ENCODE peak calls at places on chromosomes 6 and 20, in nine cellular contexts. E is HCT116, P is tibial artery, O is SJSA1, C is breast epithelium, M is foreskin fibroblast, T is BJ, L is adrenal gland, Q is OCI-LY7. U is an unnamed sample.

GRCh38 chr6:81988446-81988845 is 236.0 kb upstream of the TENT5A start:
- DNase-seq in E (no peak), P (no peak), O (no peak), C (no peak), M (no peak), T (no peak), L (no peak), Q (no peak), U (no peak)

GRCh38 chr20:35015863-35016193 is 60.2 kb downstream of the MYH7B start:
- DNase-seq in E (no peak), P (no peak), O (no peak), C (no peak), M (no peak), T (no peak), L (no peak), Q (no peak), U (no peak)

GRCh38 chr6:77456531-77457248 is 6.6 kb downstream of the HTR1B start:
- DNase-seq in E (peak; percentile 65), P (peak; percentile 51), O (peak; percentile 72), C (no peak), M (peak; percentile 98), T (peak; percentile 97), L (no peak), Q (no peak), U (peak; percentile 99)

GRCh38 chr6:31952140-31952805 is 6.4 kb downstream of the CFB start:
- DNase-seq in E (no peak), P (peak; percentile 45), O (peak; percentile 74), C (no peak), M (peak; percentile 86), T (no peak), L (peak; percentile 82), Q (peak; percentile 44), U (peak; percentile 74)

GRCh38 chr20:20562507-20562906 is 149.9 kb downstream of the RALGAPA2 start:
- DNase-seq in E (no peak), P (no peak), O (no peak), C (no peak), M (no peak), T (no peak), L (no peak), Q (no peak), U (no peak)

GRCh38 chr20:17456226-17456625 is 75.0 kb downstream of the BFSP1 start:
- DNase-seq in E (no peak), P (no peak), O (no peak), C (no peak), M (no peak), T (no peak), L (no peak), Q (no peak), U (no peak)

GRCh38 chr20:20137851-20138250 is 85.5 kb downstream of the CFAP61 start:
- DNase-seq in E (no peak), P (no peak), O (no peak), C (no peak), M (no peak), T (no peak), L (no peak), Q (no peak), U (no peak)

GRCh38 chr6:912871-913663 is 220.1 kb upstream of the EXOC2 start:
- DNase-seq in E (peak; percentile 22), P (no peak), O (peak; percentile 73), C (no peak), M (peak; percentile 89), T (no peak), L (no peak), Q (peak; percentile 5), U (peak; percentile 29)

GRCh38 chr6:126367849-126368248 is 27.9 kb downstream of the CENPW start:
- DNase-seq in E (no peak), P (no peak), O (no peak), C (no peak), M (no peak), T (no peak), L (no peak), Q (no peak), U (no peak)

GRCh38 chr20:23639490-23639958 is 1.8 kb upstream of the CST3 start:
- DNase-seq in E (no peak), P (no peak), O (no peak), C (no peak), M (no peak), T (no peak), L (no peak), Q (no peak), U (no peak)

GRCh38 chr6:154403803-154404202 is 47.2 kb upstream of the IPCEF1 start:
- DNase-seq in E (no peak), P (no peak), O (peak; percentile 64), C (no peak), M (peak; percentile 88), T (no peak), L (no peak), Q (no peak), U (peak; percentile 77)

GRCh38 chr6:99612551-99613397 is 6.1 kb downstream of the PRDM13 start:
- DNase-seq in E (no peak), P (no peak), O (no peak), C (no peak), M (no peak), T (no peak), L (no peak), Q (no peak), U (no peak)

GRCh38 chr20:49519777-49520359 is 37.4 kb upstream of the KCNB1 start:
- DNase-seq in E (no peak), P (no peak), O (no peak), C (no peak), M (no peak), T (no peak), L (no peak), Q (no peak), U (no peak)

GRCh38 chr20:57473246-57474042 is 51.5 kb downstream of the CTCFL start:
- DNase-seq in E (no peak), P (peak; percentile 23), O (no peak), C (no peak), M (peak; percentile 16), T (no peak), L (peak; percentile 40), Q (peak; percentile 93), U (no peak)
- H3K4me3 ChIP-seq in E (no peak overlapping the region), P (no peak overlapping the region), O (no peak overlapping the region), C (no peak overlapping the region), M (no peak overlapping the region), T (no peak overlapping the region), L (no peak overlapping the region), Q (peak overlapping the region; percentile 59), U (no peak overlapping the region)

DNA sequence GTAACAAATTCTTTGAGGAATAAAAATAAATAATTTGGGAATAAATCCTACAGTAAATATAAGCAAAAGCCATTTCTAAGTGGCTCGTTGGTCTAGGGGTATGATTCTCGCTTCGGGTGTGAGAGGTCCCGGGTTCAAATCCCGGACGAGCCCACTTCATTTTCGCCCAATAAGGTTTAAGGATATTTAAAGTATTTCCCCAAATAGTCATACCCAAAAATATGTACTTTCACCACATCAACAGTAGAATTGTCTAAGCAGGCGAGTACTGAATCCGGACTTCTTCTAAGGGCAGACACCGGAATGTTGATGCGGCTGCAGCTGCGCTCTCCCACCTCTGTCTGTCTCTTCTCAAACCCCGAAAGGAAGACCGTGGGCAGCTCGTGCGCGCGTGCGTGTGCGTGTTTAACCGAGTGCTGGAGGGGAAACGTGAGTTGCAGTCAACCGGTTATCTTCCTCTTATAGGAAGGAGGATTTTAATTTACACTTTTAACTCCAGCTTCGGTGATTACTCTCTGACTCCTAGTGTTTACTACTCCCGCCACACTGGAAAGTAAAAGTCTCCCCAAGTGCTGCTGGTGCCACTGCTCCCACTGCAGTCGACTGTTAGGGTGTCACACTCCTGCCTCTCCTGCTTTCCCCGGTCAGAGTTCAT is 155.7 kb upstream of the PRSS16 start:
- DNase-seq in E (peak; percentile 86), P (no peak), O (peak; percentile 84), C (no peak), M (peak; percentile 90), T (peak; percentile 51), L (no peak), Q (peak; percentile 8), U (peak; percentile 95)
- H3K4me3 ChIP-seq in E (peak overlapping the region; percentile 43), P (no peak overlapping the region), O (peak overlapping the region; percentile 31), C (peak overlapping the region; percentile 12), M (peak overlapping the region; percentile 54), T (peak overlapping the region; percentile 42), L (no peak overlapping the region), Q (peak overlapping the region; percentile 34), U (peak overlapping the region; percentile 51)

GRCh38 chr6:128516514-128516898 is 3.9 kb downstream of the PTPRK start:
- DNase-seq in E (no peak), P (no peak), O (no peak), C (no peak), M (peak; percentile 55), T (no peak), L (no peak), Q (no peak), U (peak; percentile 50)

GRCh38 chr6:128519132-128519930 is 1.1 kb downstream of the PTPRK start:
- DNase-seq in E (no peak), P (peak; percentile 45), O (peak; percentile 53), C (peak; percentile 56), M (peak; percentile 69), T (no peak), L (peak; percentile 34), Q (no peak), U (peak; percentile 45)

GRCh38 chr6:128515550-128516513 is 4.6 kb downstream of the PTPRK start:
- DNase-seq in E (no peak), P (no peak), O (no peak), C (no peak), M (peak; percentile 62), T (no peak), L (no peak), Q (no peak), U (peak; percentile 67)

GRCh38 chr6:128518531-128519131 is 1.8 kb downstream of the PTPRK start:
- DNase-seq in E (no peak), P (no peak), O (no peak), C (no peak), M (no peak), T (no peak), L (no peak), Q (no peak), U (no peak)

GRCh38 chr6:128517124-128517523 is 3.3 kb downstream of the PTPRK start:
- DNase-seq in E (no peak), P (no peak), O (no peak), C (no peak), M (no peak), T (no peak), L (no peak), Q (no peak), U (no peak)
- H3K4me3 ChIP-seq in E (no peak overlapping the region), P (no peak overlapping the region), O (no peak overlapping the region), C (no peak overlapping the region), M (no peak overlapping the region), T (no peak overlapping the region), L (no peak overlapping the region), Q (no peak overlapping the region), U (no peak overlapping the region)

GRCh38 chr6:111122458-111123286 is 35.4 kb downstream of the SLC16A10 start:
- DNase-seq in E (no peak), P (no peak), O (no peak), C (no peak), M (no peak), T (no peak), L (no peak), Q (no peak), U (no peak)
- H3K4me3 ChIP-seq in E (no peak overlapping the region), P (no peak overlapping the region), O (no peak overlapping the region), C (no peak overlapping the region), M (no peak overlapping the region), T (no peak overlapping the region), L (no peak overlapping the region), Q (no peak overlapping the region), U (no peak overlapping the region)

GRCh38 chr6:43702147-43702521 is 14.5 kb upstream of the MRPS18A start:
- DNase-seq in E (no peak), P (no peak), O (no peak), C (no peak), M (no peak), T (no peak), L (no peak), Q (no peak), U (no peak)
- H3K4me3 ChIP-seq in E (peak overlapping the region; percentile 19), P (no peak overlapping the region), O (no peak overlapping the region), C (no peak overlapping the region), M (no peak overlapping the region), T (no peak overlapping the region), L (no peak overlapping the region), Q (no peak overlapping the region), U (no peak overlapping the region)